ENCODE peak calls at places on chromosomes 4 and X, in seven cellular contexts. L is PC-3, Z is hepatocyte, W is HCT116, F is GM23248, B is MM.1S, V is GM23338. Y is an unnamed sample. For H3K9me2, the result is how much of the 10 kb centered on the place peaks cover.

GRCh38 chr4:100379583-100380105 is 138.2 kb downstream of the EMCN start:
- DNase-seq in L (peak), Z (peak), W (no peak), F (no peak), B (no peak), V (no peak), Y (no peak)

GRCh38 chr4:177385576-177386320 is 56.5 kb downstream of the AGA start:
- DNase-seq in L (no peak), Z (no peak), W (no peak), F (no peak), B (no peak), V (no peak), Y (no peak)

GRCh38 chr4:155578726-155579385 is 87.8 kb upstream of the GUCY1A1 start:
- DNase-seq in L (peak), Z (no peak), W (no peak), F (peak), B (no peak), V (no peak), Y (no peak)

GRCh38 chrX:97126020-97126419 is 242.3 kb downstream of the RPA4 start:
- DNase-seq in L (peak), Z (no peak), W (no peak), F (peak), B (no peak), V (no peak), Y (no peak)

GRCh38 chr4:8007581-8007980 is 67.9 kb upstream of the AFAP1 start:
- DNase-seq in L (no peak), Z (no peak), W (no peak), F (no peak), B (no peak), V (no peak), Y (no peak)

GRCh38 chr4:7687796-7688195 is 251.9 kb downstream of the AFAP1 start:
- DNase-seq in L (no peak), Z (no peak), W (no peak), F (no peak), B (no peak), V (no peak), Y (no peak)

GRCh38 chr4:145937990-145938611 is 522 bp downstream of the ZNF827 start:
- DNase-seq in L (peak), Z (peak), W (no peak), F (peak), B (peak), V (peak), Y (no peak)

GRCh38 chr4:104490096-104490769 is 4.5 kb downstream of the CXXC4 start:
- DNase-seq in L (no peak), Z (no peak), W (no peak), F (no peak), B (peak), V (peak), Y (no peak)

GRCh38 chr4:157978680-157979361 is 194.0 kb downstream of the GASK1B start:
- DNase-seq in L (peak), Z (peak), W (peak), F (peak), B (peak), V (peak), Y (peak)

GRCh38 chrX:72094894-72095293 is 36.8 kb downstream of the RTL5 start:
- DNase-seq in L (no peak), Z (peak), W (no peak), F (no peak), B (peak), V (peak), Y (no peak)

GRCh38 chrX:67408423-67409079 is 135.3 kb upstream of the AR start:
- DNase-seq in L (no peak), Z (no peak), W (no peak), F (no peak), B (no peak), V (no peak), Y (no peak)

GRCh38 chrX:135484636-135485289 is 35.7 kb upstream of the INTS6L start:
- DNase-seq in L (peak), Z (peak), W (peak), F (peak), B (peak), V (peak), Y (no peak)

GRCh38 chr4:61210186-61210939 is 10.2 kb downstream of the ADGRL3 start:
- DNase-seq in L (peak), Z (peak), W (no peak), F (no peak), B (no peak), V (peak), Y (no peak)

GRCh38 chr4:167234388-167234881 is at the start of gene SPOCK3:
- DNase-seq in L (peak), Z (peak), W (peak), F (peak), B (peak), V (peak), Y (peak)

GRCh38 chr4:109077486-109077885 is 225.0 kb downstream of the COL25A1 start:
- DNase-seq in L (no peak), Z (no peak), W (no peak), F (no peak), B (no peak), V (no peak), Y (no peak)

GRCh38 chrX:96906741-96907140 is 23.0 kb downstream of the RPA4 start:
- DNase-seq in L (peak), Z (no peak), W (no peak), F (peak), B (no peak), V (no peak), Y (no peak)

GRCh38 chr4:6524436-6524835 is 50.6 kb upstream of the MAN2B2 start:
- DNase-seq in L (no peak), Z (no peak), W (no peak), F (no peak), B (peak), V (no peak), Y (no peak)

GRCh38 chrX:55783723-55784122 is 66.2 kb downstream of the RRAGB start:
- DNase-seq in L (no peak), Z (no peak), W (no peak), F (no peak), B (no peak), V (no peak), Y (no peak)

GRCh38 chr4:100786481-100786880 is 268.7 kb upstream of the EMCN start:
- DNase-seq in L (no peak), Z (no peak), W (no peak), F (no peak), B (no peak), V (no peak), Y (no peak)

GRCh38 chrX:152810403-152810802 is 20.2 kb downstream of the CETN2 start:
- DNase-seq in L (no peak), Z (no peak), W (no peak), F (peak), B (no peak), V (peak), Y (no peak)

GRCh38 chr4:24470681-24471622 is 113.4 kb downstream of the DHX15 start:
- DNase-seq in L (peak), Z (peak), W (no peak), F (peak), B (peak), V (peak), Y (no peak)

GRCh38 chr4:144716778-144717177 is 70.8 kb downstream of the HHIP start:
- DNase-seq in L (peak), Z (no peak), W (no peak), F (peak), B (no peak), V (no peak), Y (no peak)

GRCh38 chr4:111937368-111937767 is 207.9 kb upstream of the FAM241A start:
- DNase-seq in L (peak), Z (peak), W (peak), F (peak), B (peak), V (peak), Y (peak)

GRCh38 chrX:97045470-97045869 is 161.8 kb downstream of the RPA4 start:
- DNase-seq in L (no peak), Z (no peak), W (no peak), F (peak), B (no peak), V (no peak), Y (no peak)

GRCh38 chrX:69309074-69309792 is 144.0 kb upstream of the PJA1 start:
- DNase-seq in L (no peak), Z (peak), W (no peak), F (no peak), B (no peak), V (no peak), Y (no peak)

GRCh38 chrX:113473418-113473817 is 632.8 kb upstream of the AMOT start:
- DNase-seq in L (no peak), Z (no peak), W (no peak), F (peak), B (no peak), V (no peak), Y (no peak)

GRCh38 chr4:139857021-139857420 is 191.4 kb downstream of the MGST2 start:
- DNase-seq in L (peak), Z (peak), W (no peak), F (no peak), B (no peak), V (no peak), Y (peak)

GRCh38 chrX:95063554-95063953 is 1389.5 kb downstream of the FAM133A start:
- DNase-seq in L (peak), Z (no peak), W (no peak), F (peak), B (no peak), V (no peak), Y (no peak)

GRCh38 chr4:26457412-26457811 is 32.9 kb downstream of the CCKAR start:
- DNase-seq in L (no peak), Z (no peak), W (no peak), F (no peak), B (no peak), V (no peak), Y (no peak)

GRCh38 chrX:118459494-118459893 is 36.1 kb upstream of the DOCK11 start:
- DNase-seq in L (peak), Z (peak), W (no peak), F (peak), B (peak), V (peak), Y (peak)

DNA sequence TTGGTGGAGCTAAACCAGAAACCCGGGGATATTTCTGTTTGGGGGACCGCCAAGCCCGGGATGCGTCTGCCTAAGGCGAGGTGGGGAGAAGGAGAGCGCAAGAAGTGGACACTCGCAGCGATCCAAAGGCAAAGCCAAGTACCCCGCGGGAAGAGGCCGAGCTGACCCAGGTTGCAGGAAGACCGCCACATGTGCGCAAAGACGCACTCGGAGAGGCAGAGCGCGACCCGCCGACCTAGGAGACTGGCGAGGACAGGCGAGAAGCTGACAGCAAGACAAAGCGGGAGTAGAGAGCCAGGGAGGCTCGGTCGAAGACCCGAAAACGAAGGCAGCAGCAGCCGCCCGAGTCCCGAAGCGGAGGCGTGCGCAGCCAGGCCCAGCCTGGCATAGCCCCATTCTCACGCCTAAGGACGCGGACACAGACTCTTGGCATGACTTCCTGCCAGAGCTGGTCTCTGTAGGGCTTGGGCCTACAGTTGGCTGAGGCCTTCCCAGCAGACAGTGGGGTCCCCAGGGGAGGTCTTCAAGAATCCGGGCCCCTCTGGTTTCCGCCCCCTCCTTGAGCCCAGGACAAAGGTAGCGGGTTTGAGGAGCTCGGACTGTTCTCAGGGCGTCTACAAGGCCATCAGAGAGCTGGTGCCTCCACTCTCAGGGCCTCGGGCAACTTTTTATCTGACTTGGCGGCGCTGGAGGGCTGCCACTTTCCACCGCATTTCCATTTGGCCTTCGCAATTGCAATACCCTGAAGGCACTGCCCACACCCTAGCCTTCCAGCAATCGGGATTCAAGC is 49.8 kb upstream of the BCOR start:
- DNase-seq in L (no peak), Z (peak), W (no peak), F (no peak), B (no peak), V (peak), Y (no peak)
- TF ChIP-seq EZH2 in L (no peak), Z (peak), W (no peak), F (no peak), B (no peak), V (no peak), Y (no peak)

DNA sequence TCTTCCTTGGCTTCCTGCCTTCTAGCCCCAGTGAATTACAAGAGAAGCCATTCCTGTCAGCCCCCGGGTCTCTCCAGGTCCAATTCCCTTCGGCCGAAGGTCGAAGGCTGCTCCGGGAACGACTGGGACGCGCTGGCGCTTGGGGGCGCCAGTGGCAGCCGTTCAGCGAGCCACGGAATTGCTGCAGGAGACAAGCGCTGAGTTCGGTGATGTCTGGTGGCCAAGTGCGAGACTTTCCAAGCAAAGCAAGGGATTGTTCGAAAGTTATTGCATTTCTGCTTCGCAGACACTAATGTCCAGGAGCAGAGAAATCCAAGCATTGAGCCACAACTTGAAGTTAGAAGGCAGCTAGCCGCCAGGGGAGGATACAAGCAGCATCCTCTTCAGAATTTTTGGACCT is 1.1 kb upstream of the DKK2 start:
- DNase-seq in L (peak), Z (peak), W (no peak), F (peak), B (no peak), V (peak), Y (no peak)
- H3K4me3 ChIP-seq in L (no peak), Z (peak), W (no peak), F (peak), B (no peak), V (peak), Y (no peak)

DNA sequence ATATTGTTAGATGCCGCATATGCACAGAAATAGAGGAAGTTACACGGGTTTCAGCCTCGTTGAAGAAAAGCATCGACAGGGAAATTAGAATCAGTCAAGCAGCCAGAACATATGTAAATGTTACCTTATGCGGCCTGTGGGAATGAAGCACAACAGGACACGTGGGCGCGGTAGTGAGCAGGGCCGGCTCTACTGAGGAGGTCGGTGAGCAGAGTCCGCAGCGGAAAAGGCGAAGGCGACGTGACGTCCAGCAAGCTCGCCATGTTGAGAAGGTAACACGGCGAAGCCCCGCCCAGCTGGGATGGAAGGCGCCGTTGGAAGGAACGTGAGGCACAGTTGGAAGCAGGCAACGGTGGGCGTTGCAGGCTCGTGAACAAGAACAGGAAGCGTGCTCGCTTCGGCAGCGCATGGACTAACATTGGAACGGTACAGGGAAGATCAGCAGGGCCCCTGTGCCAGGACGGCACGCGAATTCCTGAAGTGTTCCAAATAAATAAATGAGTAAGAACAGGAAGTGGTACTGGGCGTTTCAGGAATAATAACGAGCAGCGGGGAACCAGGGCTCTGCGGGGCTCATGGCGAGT is 54.6 kb downstream of the MTNR1A start:
- DNase-seq in L (no peak), Z (no peak), W (no peak), F (no peak), B (no peak), V (peak), Y (no peak)
- H3K9me2 ChIP-seq in L (under half), Z (under half), W (under half), F (under half), B (under half), V (under half), Y (under half)

DNA sequence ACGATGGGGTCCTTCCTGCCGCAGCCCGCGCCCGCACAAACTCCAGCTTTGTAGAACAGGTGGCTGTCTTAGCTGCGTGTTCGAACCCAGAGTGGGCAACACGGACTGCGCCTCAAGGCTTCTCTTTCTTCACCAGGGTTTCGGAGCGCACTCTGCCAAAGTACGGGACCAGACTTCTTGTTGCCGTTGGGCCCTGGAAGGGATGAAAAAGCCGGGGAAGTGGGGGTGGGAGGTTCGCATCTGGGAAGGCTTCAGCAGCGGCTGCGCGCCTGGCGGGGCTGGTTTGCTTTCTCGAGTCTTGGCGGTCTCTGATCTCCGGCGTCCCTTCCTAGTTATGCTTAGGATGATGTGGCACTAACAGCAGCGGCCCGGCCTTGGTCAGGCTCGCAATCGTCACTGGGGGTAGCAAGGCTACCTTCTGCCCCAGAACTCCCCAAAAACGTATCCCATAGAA is 673 bp downstream of the PARM1 start:
- DNase-seq in L (no peak), Z (peak), W (no peak), F (peak), B (peak), V (peak), Y (peak)
- TF ChIP-seq EZH2 in L (no peak), Z (peak), W (no peak), F (no peak), B (no peak), V (no peak), Y (no peak)

GRCh38 chrX:76148753-76149152 is 24.1 kb upstream of the PBDC1 start:
- DNase-seq in L (peak), Z (peak), W (no peak), F (peak), B (peak), V (peak), Y (peak)
- H3K4me3 ChIP-seq in L (peak), Z (no peak), W (no peak), F (peak), B (peak), V (peak), Y (peak)

DNA sequence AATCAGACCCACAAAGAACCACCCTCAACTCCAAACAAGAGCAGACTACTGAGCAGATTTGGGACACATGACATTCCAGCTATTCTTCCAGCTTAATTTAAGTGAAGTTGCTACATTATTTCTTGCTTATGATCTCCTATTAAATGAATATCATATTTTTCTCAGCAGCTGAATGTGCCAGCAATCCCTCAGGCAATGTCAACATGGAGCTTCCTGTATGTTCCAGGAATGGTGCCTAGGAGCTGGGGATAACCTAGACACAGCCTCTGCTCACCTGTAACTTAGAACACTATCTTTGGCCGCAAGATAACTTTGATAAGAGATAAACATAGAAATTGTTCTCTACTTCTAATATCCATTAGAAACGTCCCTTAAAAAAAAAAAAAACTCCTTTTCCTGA is 274.4 kb upstream of the RASGEF1B start:
- DNase-seq in L (no peak), Z (no peak), W (no peak), F (no peak), B (no peak), V (no peak), Y (no peak)
- H3K9me2 ChIP-seq in L (under half), Z (under half), W (under half), F (under half), B (under half), V (under half), Y (under half)

GRCh38 chr4:89070041-89070440 is 13.1 kb upstream of the FAM13A start:
- DNase-seq in L (no peak), Z (no peak), W (no peak), F (no peak), B (no peak), V (no peak), Y (no peak)

GRCh38 chr4:89069481-89069880 is 12.5 kb upstream of the FAM13A start:
- DNase-seq in L (no peak), Z (no peak), W (no peak), F (no peak), B (peak), V (no peak), Y (no peak)

GRCh38 chr4:89071311-89071710 is 14.3 kb upstream of the FAM13A start:
- DNase-seq in L (no peak), Z (no peak), W (no peak), F (no peak), B (no peak), V (no peak), Y (no peak)

GRCh38 chr4:89077806-89078205 is 20.8 kb upstream of the FAM13A start:
- DNase-seq in L (no peak), Z (no peak), W (no peak), F (peak), B (no peak), V (no peak), Y (no peak)

DNA sequence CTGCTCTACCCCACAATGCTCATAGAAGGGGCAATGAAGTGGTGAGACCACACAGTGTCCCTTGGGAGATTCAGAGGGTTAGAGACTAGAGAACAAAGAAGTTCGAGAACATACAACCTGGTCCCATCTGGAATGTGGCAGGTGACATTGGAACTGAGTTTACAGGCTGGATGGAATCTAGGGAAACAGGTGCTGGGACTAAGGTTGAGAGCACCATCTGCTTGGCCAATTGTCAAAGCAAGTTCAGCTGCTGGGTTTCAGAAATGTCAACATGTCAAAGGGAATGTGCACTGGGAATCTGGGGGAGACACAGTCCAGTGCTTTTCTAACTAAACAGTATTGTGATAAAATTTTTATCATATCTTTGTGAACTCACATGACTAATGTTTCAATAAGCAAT is 15.9 kb upstream of the FAM13A start:
- DNase-seq in L (no peak), Z (no peak), W (no peak), F (no peak), B (no peak), V (no peak), Y (no peak)
- TF ChIP-seq EZH2 in L (no peak), Z (no peak), W (no peak), F (no peak), B (no peak), V (no peak), Y (no peak)

GRCh38 chr4:41217373-41217772 is 3.0 kb upstream of the APBB2 start:
- DNase-seq in L (no peak), Z (no peak), W (no peak), F (no peak), B (no peak), V (no peak), Y (no peak)
- H3K4me3 ChIP-seq in L (peak), Z (peak), W (peak), F (peak), B (no peak), V (peak), Y (peak)

GRCh38 chr4:172169871-172170270 is 356.7 kb downstream of the GALNTL6 start:
- DNase-seq in L (no peak), Z (no peak), W (no peak), F (no peak), B (no peak), V (peak), Y (no peak)
- H3K9me2 ChIP-seq in L (under half), Z (under half), W (under half), F (under half), B (under half), V (under half), Y (under half)

GRCh38 chr4:4857809-4858508 is 1.5 kb upstream of the MSX1 start:
- DNase-seq in L (no peak), Z (no peak), W (no peak), F (no peak), B (no peak), V (peak), Y (no peak)
- TF ChIP-seq EZH2 in L (no peak), Z (peak), W (no peak), F (no peak), B (no peak), V (peak), Y (no peak)